ENCODE peak calls at places on chromosomes 7 and 10, in nine cellular contexts. K is NCI-H1694 treated with DMSO at 0.1 percent for 48 hours; O is T1000; C is left kidney; Y is AG08395; A is activated CD4-positive, alpha-beta T cell treated with anti-CD3 and anti-CD28 coated beads for 24 hours; E is HEK293T; H is anterior cingulate cortex; G is NCI-H1417. V is an unnamed sample.

GRCh38 chr10:71600856-71601255 is 118.7 kb downstream of the C10orf105 start:
- DNase-seq in K (no peak), O (no peak), C (no peak), Y (peak), A (no peak), E (no peak), H (no peak), G (no peak), V (no peak)

GRCh38 chr10:119211176-119211575 is 3.8 kb downstream of the GRK5 start:
- DNase-seq in K (no peak), O (no peak), C (peak), Y (no peak), A (no peak), E (no peak), H (no peak), G (no peak), V (no peak)

GRCh38 chr7:6392712-6393666 is 54.8 kb downstream of the DAGLB start:
- DNase-seq in K (no peak), O (peak), C (no peak), Y (peak), A (peak), E (no peak), H (no peak), G (no peak), V (peak)

GRCh38 chr7:36287371-36288241 is 102.1 kb upstream of the ANLN start:
- DNase-seq in K (no peak), O (no peak), C (peak), Y (no peak), A (no peak), E (no peak), H (peak), G (no peak), V (no peak)

GRCh38 chr7:40682696-40683095 is 547.9 kb downstream of the SUGCT start:
- DNase-seq in K (no peak), O (no peak), C (no peak), Y (no peak), A (no peak), E (no peak), H (no peak), G (no peak), V (no peak)

GRCh38 chr7:111919164-111919563 is 287.0 kb downstream of the DOCK4 start:
- DNase-seq in K (no peak), O (no peak), C (no peak), Y (no peak), A (no peak), E (no peak), H (no peak), G (no peak), V (no peak)

GRCh38 chr7:150431839-150432658 is 18.4 kb upstream of the GIMAP8 start:
- DNase-seq in K (no peak), O (no peak), C (no peak), Y (no peak), A (no peak), E (no peak), H (no peak), G (no peak), V (no peak)

GRCh38 chr7:147400221-147400689 is 1190.3 kb upstream of the C7orf33 start:
- DNase-seq in K (no peak), O (no peak), C (peak), Y (peak), A (no peak), E (no peak), H (no peak), G (no peak), V (no peak)

GRCh38 chr7:2006921-2007381 is 225.8 kb downstream of the MAD1L1 start:
- DNase-seq in K (no peak), O (no peak), C (no peak), Y (no peak), A (no peak), E (no peak), H (no peak), G (no peak), V (no peak)

GRCh38 chr7:151485006-151485732 is 34.5 kb downstream of the RHEB start:
- DNase-seq in K (no peak), O (no peak), C (no peak), Y (peak), A (no peak), E (no peak), H (no peak), G (no peak), V (no peak)

GRCh38 chr10:107545717-107546116 is 381.2 kb upstream of the SORCS1 start:
- DNase-seq in K (no peak), O (no peak), C (no peak), Y (no peak), A (no peak), E (no peak), H (no peak), G (no peak), V (no peak)

GRCh38 chr7:47508389-47509380 is 73.2 kb downstream of the TNS3 start:
- DNase-seq in K (no peak), O (no peak), C (no peak), Y (no peak), A (no peak), E (no peak), H (no peak), G (no peak), V (no peak)

GRCh38 chr7:151113344-151114150 is 27.3 kb downstream of the AGAP3 start:
- DNase-seq in K (no peak), O (peak), C (peak), Y (peak), A (no peak), E (peak), H (no peak), G (no peak), V (no peak)

GRCh38 chr7:94375713-94376112 is 19.0 kb upstream of the COL1A2 start:
- DNase-seq in K (no peak), O (peak), C (peak), Y (peak), A (no peak), E (no peak), H (no peak), G (no peak), V (no peak)